ENCODE peak calls at places on chromosomes 12 and 14, in seven cellular contexts. Y, W, S, N, Z, K and D are unnamed samples.
A peak's percentile ranks its signal among the peaks of the same experiment; 100 is the strongest.

GRCh38 chr14:44271006-44271405 is 236.1 kb downstream of the FSCB start:
- DNase-seq in S (no peak), N (no peak), W (no peak), Z (no peak), Y (no peak), K (no peak), D (no peak)

GRCh38 chr12:123747309-123747708 is 14.8 kb upstream of the DNAH10 start:
- DNase-seq in K (no peak), Z (no peak), N (no peak), Y (no peak), W (no peak), S (no peak), D (no peak)

GRCh38 chr12:94208433-94208921 is 60.1 kb downstream of the PLXNC1 start:
- DNase-seq in Y (peak; percentile 18), K (no peak), W (no peak), Z (no peak), S (no peak), N (no peak), D (no peak)

GRCh38 chr12:89649820-89650219 is 58.8 kb downstream of the ATP2B1 start:
- DNase-seq in Y (no peak), Z (no peak), S (no peak), K (no peak), N (no peak), W (no peak), D (no peak)

GRCh38 chr14:90451443-90451842 is 54.6 kb downstream of the CALM1 start:
- DNase-seq in Z (no peak), Y (no peak), W (no peak), K (no peak), N (no peak), S (no peak), D (no peak)

GRCh38 chr14:96909841-96910364 is 112.7 kb downstream of the VRK1 start:
- DNase-seq in W (no peak), K (no peak), Z (no peak), Y (no peak), N (no peak), S (no peak), D (no peak)

GRCh38 chr14:38851109-38851508 is 251.9 kb downstream of the SEC23A start:
- DNase-seq in Z (no peak), S (no peak), K (no peak), N (no peak), Y (no peak), W (no peak), D (no peak)

GRCh38 chr12:13229504-13229903 is 33.0 kb downstream of the EMP1 start:
- DNase-seq in K (peak; percentile 11), N (no peak), S (no peak), W (no peak), Y (no peak), Z (no peak), D (no peak)

GRCh38 chr12:79681008-79681590 is 9.7 kb downstream of the PAWR start:
- DNase-seq in K (no peak), Y (no peak), N (no peak), S (peak; percentile 66), Z (no peak), W (no peak), D (no peak)

GRCh38 chr14:68789002-68789797 is 3.7 kb downstream of the ZFP36L1 start:
- DNase-seq in S (peak; percentile 84), N (peak; percentile 92), K (peak; percentile 76), W (peak; percentile 88), Z (peak; percentile 82), Y (peak; percentile 65), D (no peak)

GRCh38 chr14:99348816-99349609 is 77.0 kb upstream of the BCL11B start:
- DNase-seq in K (no peak), S (no peak), N (no peak), W (no peak), Z (no peak), Y (no peak), D (no peak)

GRCh38 chr12:4855121-4855924 is 54.4 kb upstream of the KCNA1 start:
- DNase-seq in S (peak; percentile 84), Z (peak; percentile 65), W (peak; percentile 57), Y (peak; percentile 24), K (peak; percentile 87), N (peak; percentile 59), D (peak; percentile 76)

GRCh38 chr14:98184467-98184866 is 1087.5 kb downstream of the BCL11B start:
- DNase-seq in Z (no peak), S (no peak), Y (no peak), K (no peak), N (no peak), W (no peak), D (no peak)

GRCh38 chr12:24595652-24596235 is 353.2 kb downstream of the BCAT1 start:
- DNase-seq in S (peak; percentile 16), N (no peak), K (no peak), Z (no peak), Y (no peak), W (no peak), D (no peak)

DNA sequence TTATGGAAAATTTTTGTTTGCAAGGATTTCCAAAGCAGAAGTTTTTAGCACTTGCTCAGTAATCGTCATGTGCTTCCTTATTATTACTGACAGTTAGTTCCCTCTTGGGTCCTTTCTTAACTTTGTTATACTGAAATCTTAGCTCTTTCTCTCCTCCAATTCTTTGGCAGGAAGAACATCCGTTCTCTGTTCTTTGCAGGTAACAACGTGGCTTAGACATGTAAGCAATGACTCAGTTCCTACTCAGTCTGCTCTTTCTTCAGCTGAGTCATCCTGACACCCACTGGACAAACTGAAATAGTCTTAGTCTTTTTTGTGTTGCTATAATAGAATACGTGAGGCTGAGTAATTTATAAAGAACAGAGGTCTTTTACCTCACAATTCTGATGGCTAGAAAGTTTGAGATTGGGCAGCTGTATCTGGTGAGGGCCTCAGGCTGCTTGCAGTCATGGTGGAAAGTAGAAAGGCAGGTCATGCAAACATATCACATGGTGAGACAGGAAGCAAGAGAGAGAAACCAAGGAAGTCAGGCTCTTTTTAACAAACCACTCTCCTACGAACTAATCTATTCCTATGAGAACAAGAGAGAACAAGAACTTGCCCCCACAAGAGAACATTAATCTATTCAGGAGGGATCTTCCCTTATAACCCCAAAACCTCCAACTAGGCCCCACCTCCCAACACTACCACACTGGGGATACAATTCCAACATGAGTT is 49.2 kb downstream of the TESPA1 start:
- DNase-seq in S (peak; percentile 86), N (peak; percentile 64), Z (no peak), W (no peak), Y (no peak), K (no peak), D (peak; percentile 72)
- TF ChIP-seq CTCF in S (no peak), N (no peak), Z (no peak), W (no peak), Y (no peak), K (no peak), D (no peak)

GRCh38 chr12:53383258-53383657 is 3.3 kb downstream of the SP1 start:
- DNase-seq in S (peak; percentile 38), Z (no peak), W (no peak), N (no peak), Y (no peak), K (no peak), D (no peak)
- H3K4me3 ChIP-seq in S (peak overlapping the region; percentile 43), Z (peak overlapping the region; percentile 75), W (peak overlapping the region; percentile 49), N (no peak overlapping the region), Y (peak overlapping the region; percentile 30), K (peak overlapping the region; percentile 26), D (peak overlapping the region; percentile 33)

DNA sequence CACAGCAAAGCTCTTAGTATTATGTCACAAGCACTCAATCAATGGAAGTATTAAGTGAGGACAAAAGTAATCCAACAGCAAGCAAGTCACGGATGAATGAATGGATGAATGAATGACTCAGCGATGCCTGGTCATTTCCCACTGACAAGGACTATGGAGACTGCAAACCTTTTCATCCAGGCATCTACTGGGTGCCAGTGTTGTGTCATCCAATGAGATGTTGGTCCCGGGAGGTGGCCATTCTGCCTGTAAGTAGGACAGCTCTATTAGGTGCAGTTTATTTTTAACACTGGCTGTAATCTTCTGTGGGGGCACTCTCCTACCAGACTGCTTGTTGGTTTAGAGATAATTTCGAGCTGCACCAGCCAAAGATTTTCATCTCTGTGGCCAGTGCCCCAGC is 39.4 kb downstream of the STAB2 start:
- DNase-seq in W (peak; percentile 42), S (peak; percentile 56), Z (peak; percentile 73), Y (no peak), N (no peak), K (peak; percentile 62), D (no peak)
- TF ChIP-seq CTCF in W (no peak), S (no peak), Z (peak; percentile 45), Y (no peak), N (no peak), K (peak; percentile 41), D (no peak)

GRCh38 chr12:82329508-82329907 is 28.7 kb downstream of the CCDC59 start:
- DNase-seq in Z (no peak), W (no peak), Y (no peak), N (no peak), K (peak; percentile 79), S (no peak), D (no peak)

GRCh38 chr12:82325540-82326336 is 32.4 kb downstream of the CCDC59 start:
- DNase-seq in W (no peak), S (no peak), N (no peak), Z (no peak), Y (no peak), K (no peak), D (no peak)

DNA sequence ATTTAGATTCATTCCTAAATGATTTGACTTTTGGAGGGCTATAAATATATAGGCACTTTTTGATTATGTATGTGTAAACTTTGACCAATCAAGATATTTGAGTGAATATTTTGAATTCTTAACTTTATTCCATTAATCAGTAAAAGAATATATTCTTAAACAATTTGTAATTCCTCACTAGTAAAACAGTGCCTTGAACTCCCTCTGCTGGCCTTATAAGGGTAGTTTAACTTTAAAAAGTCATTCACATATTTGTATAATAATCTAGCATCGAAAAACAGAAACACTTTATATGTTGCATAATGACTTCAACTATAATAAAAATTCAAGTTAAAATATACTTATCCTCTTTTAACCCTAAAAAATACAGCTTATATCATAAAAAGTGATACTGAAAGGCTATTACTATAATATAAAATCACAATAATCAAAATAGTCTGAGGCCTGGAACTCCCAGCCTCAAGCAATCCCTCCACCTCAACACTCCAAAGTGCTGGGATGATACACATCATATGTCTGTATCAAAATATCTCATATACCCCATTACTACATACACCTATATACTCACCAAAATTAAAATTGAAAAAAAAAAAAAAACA is 31.2 kb downstream of the CCDC59 start:
- DNase-seq in Y (no peak), N (no peak), K (peak; percentile 40), Z (no peak), W (no peak), S (peak; percentile 31), D (peak; percentile 4)
- H3K4me3 ChIP-seq in Y (no peak overlapping the region), N (no peak overlapping the region), K (no peak overlapping the region), Z (no peak overlapping the region), W (no peak overlapping the region), S (no peak overlapping the region), D (no peak overlapping the region)